ENCODE peak calls at places on chromosomes 1 and 21, in ten cellular contexts. G is A549; T is cardiac fibroblast; X is ascending aorta; H is retinal pigment epithelial cell; J is cardiac muscle cell; R is CD4-positive, alpha-beta T cell; I is neural crest cell; A is body of pancreas; D is HFFc6. F is an unnamed sample.
A peak's percentile ranks its signal among the peaks of the same experiment; 100 is the strongest.

GRCh38 chr1:21232044-21232443 is 55.3 kb upstream of the EIF4G3 start:
- DNase-seq in G (peak; percentile 35), T (peak; percentile 71), X (no peak), H (no peak), J (peak; percentile 74), R (peak; percentile 24), I (peak; percentile 51), A (peak; percentile 67), D (peak; percentile 48), F (no peak)

GRCh38 chr1:228280961-228281591 is 73.2 kb downstream of the OBSCN start:
- DNase-seq in G (no peak), T (no peak), X (peak; percentile 50), H (no peak), J (no peak), R (peak; percentile 1), I (no peak), A (no peak), D (no peak), F (no peak)

GRCh38 chr1:163673756-163674155 is 352.0 kb downstream of the NUF2 start:
- DNase-seq in G (no peak), T (peak; percentile 1), X (no peak), H (peak; percentile 38), J (no peak), R (no peak), I (no peak), A (peak; percentile 7), D (peak; percentile 63), F (no peak)

GRCh38 chr21:45055861-45056260 is 18.5 kb upstream of the ADARB1 start:
- DNase-seq in G (no peak), T (no peak), X (peak; percentile 66), H (no peak), J (no peak), R (no peak), I (no peak), A (no peak), D (no peak), F (no peak)

GRCh38 chr1:63705058-63705457 is 68.8 kb upstream of the ROR1 start:
- DNase-seq in G (no peak), T (no peak), X (no peak), H (no peak), J (no peak), R (no peak), I (no peak), A (peak; percentile 69), D (no peak), F (no peak)

GRCh38 chr1:229855999-229856650 is 210.9 kb upstream of the GALNT2 start:
- DNase-seq in G (no peak), T (no peak), X (no peak), H (no peak), J (no peak), R (peak; percentile 8), I (no peak), A (peak; percentile 81), D (no peak), F (no peak)

GRCh38 chr1:174445351-174445750 is 2.4 kb upstream of the GPR52 start:
- DNase-seq in G (no peak), T (no peak), X (no peak), H (no peak), J (no peak), R (no peak), I (no peak), A (no peak), D (no peak), F (no peak)

GRCh38 chr1:85692730-85693314 is 15.4 kb downstream of the ZNHIT6 start:
- DNase-seq in G (no peak), T (peak; percentile 85), X (no peak), H (no peak), J (peak; percentile 3), R (no peak), I (no peak), A (no peak), D (peak; percentile 61), F (no peak)

DNA sequence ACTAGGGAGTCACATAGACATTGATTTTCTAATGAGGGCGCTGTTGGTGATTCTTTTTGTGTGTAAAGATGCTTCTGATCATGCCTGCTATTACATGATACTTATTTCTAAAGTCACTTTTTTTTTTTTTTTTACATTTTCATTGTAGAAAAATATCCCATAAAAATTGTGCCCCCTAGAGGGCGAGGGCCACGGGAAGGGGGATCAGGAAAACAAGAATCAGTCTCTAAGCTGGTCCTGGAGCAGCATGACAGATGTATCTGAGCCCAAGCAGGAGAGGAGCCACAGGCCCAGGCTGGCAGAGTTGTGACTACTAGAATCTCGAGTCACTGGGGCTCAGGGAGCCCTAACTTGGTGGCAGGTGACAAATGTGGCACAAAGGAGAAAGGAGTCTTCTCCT is 28.1 kb downstream of the ZSCAN20 start:
- DNase-seq in G (no peak), T (no peak), X (no peak), H (no peak), J (no peak), R (no peak), I (no peak), A (no peak), D (no peak), F (no peak)
- TF ChIP-seq CTCF in G (no peak), T (no peak), X (no peak), H (peak; percentile 64), J (peak; percentile 25), R (no peak), I (no peak), A (no peak), D (peak; percentile 71), F (no peak)

DNA sequence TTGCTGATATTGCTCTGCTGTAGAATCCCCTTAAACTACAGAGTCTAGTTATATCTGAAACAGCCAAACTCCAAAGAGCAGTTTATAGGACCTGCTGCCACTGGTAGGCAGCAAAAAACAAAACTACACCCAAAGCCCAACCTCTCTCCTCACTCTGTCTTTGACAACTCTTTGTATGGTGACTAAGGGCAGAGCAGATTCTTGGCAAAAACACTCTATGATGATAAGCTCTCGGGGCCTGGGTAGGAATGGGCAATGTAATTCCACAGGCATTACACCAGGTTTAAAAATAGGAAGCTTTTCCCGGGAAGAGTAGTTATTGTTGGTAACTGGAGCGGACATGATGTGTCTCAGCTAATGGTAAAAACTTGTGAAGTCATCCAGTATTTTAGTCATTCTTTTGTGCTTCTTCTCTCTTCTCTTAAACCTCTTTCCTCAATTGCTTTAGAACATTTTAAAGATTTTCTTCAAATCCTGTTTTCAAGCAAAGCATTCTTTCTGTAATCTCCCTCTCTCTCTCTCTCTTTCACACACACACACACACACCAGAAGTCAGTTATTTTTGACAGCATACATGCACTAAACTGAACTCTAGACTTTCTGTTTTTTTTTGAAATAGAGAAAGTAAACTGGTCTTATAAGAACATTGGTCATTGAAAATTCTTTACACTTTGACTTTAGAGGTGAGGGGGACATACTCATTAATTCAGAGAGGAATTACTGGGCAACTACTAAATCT is 193.5 kb downstream of the PAPPA2 start:
- DNase-seq in G (no peak), T (peak; percentile 51), X (peak; percentile 86), H (peak; percentile 86), J (peak; percentile 91), R (no peak), I (no peak), A (peak; percentile 76), D (peak; percentile 66), F (no peak)
- TF ChIP-seq CTCF in G (no peak), T (no peak), X (peak; percentile 26), H (peak; percentile 20), J (no peak), R (no peak), I (no peak), A (peak; percentile 34), D (no peak), F (no peak)

GRCh38 chr1:178629549-178630154 is 95.4 kb upstream of the RALGPS2 start:
- DNase-seq in G (no peak), T (no peak), X (no peak), H (no peak), J (no peak), R (no peak), I (no peak), A (no peak), D (no peak), F (no peak)
- TF ChIP-seq CTCF in G (no peak), T (no peak), X (no peak), H (peak; percentile 24), J (no peak), R (no peak), I (no peak), A (no peak), D (peak; percentile 64), F (no peak)

GRCh38 chr1:37561794-37562132 is 5.0 kb downstream of the DNALI1 start:
- DNase-seq in G (peak; percentile 47), T (peak; percentile 60), X (no peak), H (no peak), J (no peak), R (peak; percentile 6), I (no peak), A (no peak), D (peak; percentile 40), F (peak; percentile 47)
- TF ChIP-seq CTCF in G (peak; percentile 51), T (peak; percentile 64), X (peak; percentile 27), H (peak; percentile 57), J (peak; percentile 51), R (peak; percentile 58), I (peak; percentile 55), A (peak; percentile 26), D (peak; percentile 81), F (peak; percentile 54)

DNA sequence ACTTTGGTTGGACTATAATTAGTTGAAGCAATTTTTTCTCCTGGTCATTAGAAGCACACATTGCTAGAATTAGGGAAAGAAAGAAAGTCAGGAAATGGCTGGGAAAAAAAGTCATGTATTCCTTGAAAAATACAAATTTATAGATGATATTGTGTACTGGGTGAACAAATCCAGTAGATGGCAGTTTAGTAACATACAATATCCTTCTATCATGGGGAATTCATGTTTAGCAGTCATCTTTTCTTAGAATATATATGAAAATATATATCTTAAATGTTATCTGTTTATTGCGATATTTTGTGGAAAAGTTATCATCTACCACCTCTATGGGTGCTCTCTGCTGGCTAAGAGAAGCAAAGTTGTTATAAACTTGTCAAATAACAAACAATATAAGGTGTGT is 13.1 kb upstream of the ZRANB2 start:
- DNase-seq in G (no peak), T (peak; percentile 55), X (no peak), H (no peak), J (no peak), R (no peak), I (no peak), A (no peak), D (peak; percentile 25), F (no peak)
- TF ChIP-seq CTCF in G (peak; percentile 37), T (peak; percentile 50), X (peak; percentile 27), H (peak; percentile 39), J (peak; percentile 44), R (no peak), I (peak; percentile 67), A (peak; percentile 24), D (peak; percentile 79), F (peak; percentile 61)

DNA sequence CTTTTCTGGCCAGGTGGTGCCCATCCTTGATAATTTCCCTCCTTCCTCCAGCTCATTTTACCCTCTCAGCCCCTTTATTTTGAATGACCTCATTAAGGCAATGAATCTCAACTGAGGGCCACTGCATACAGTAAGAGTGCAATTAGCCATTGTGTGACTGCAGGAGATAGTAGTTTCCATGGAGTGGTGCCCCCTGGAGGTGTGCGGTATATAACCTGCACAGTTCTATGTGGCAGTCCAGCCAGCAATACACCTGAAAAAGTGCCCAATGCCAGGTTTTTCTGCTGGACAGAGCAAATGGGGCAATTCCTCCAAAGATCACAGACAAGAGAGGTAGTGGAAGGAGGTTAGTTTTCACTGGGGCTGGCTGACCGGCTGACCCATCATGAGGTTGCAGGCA is 25.9 kb upstream of the LRRC38 start:
- DNase-seq in G (no peak), T (no peak), X (no peak), H (no peak), J (no peak), R (no peak), I (no peak), A (no peak), D (no peak), F (no peak)
- TF ChIP-seq CTCF in G (no peak), T (no peak), X (no peak), H (no peak), J (no peak), R (no peak), I (peak; percentile 27), A (no peak), D (no peak), F (no peak)

F was measured in D721Med.